ENCODE peak calls at places on chromosomes 12 and 14, in nine cellular contexts. A is activated naive CD4-positive, alpha-beta T cell treated with Interleukin-2 at 50 U/mL for 16 hours; H is AG08395; C is activated CD4-positive, CD25-positive, alpha-beta regulatory T cell; D is cardiac muscle cell; M is activated T-helper 1 cell treated with anti-CD3 and anti-CD28 coated beads, Interleukin-12 subunit alpha, Interleukin-12 subunit beta, Interleukin-2, Interleukin-4 antibody, amounts not matched to agents 30 ng/mL and 10 ng/mL and 1 ng/mL, durations not matched to agents 14 hours and 24 hours and 36 hours; G is amygdala; N is Peyer's patch; V is pons. R is an unnamed sample.

GRCh38 chr14:76697246-76697645 is 64.0 kb upstream of the VASH1 start:
- DNase-seq in G (no peak), D (no peak), C (no peak), H (no peak), A (no peak), N (no peak), M (no peak), V (no peak), R (no peak)

GRCh38 chr14:29016050-29016900 is 249.7 kb downstream of the FOXG1 start:
- DNase-seq in N (no peak), M (no peak), C (no peak), A (no peak), H (peak; percentile 15), V (peak; percentile 9), D (peak; percentile 67), G (no peak), R (no peak)

GRCh38 chr12:5439788-5440300 is 7.9 kb downstream of the NTF3 start:
- DNase-seq in D (no peak), V (no peak), N (no peak), M (no peak), G (no peak), C (no peak), H (no peak), A (no peak), R (no peak)

GRCh38 chr12:75471928-75472865 is 8.4 kb upstream of the GLIPR1 start:
- DNase-seq in C (no peak), G (no peak), H (no peak), V (peak; percentile 69), D (no peak), A (no peak), N (no peak), M (no peak), R (no peak)

GRCh38 chr12:20300457-20300856 is 67.9 kb upstream of the PDE3A start:
- DNase-seq in N (no peak), A (no peak), C (no peak), H (no peak), M (no peak), D (no peak), G (no peak), V (no peak), R (no peak)

GRCh38 chr14:52427460-52427859 is 113.3 kb downstream of the PTGER2 start:
- DNase-seq in N (no peak), V (no peak), D (no peak), A (no peak), G (no peak), H (no peak), C (no peak), M (no peak), R (no peak)

GRCh38 chr14:63752449-63753169 is 24.7 kb upstream of the SGPP1 start:
- DNase-seq in D (peak; percentile 36), C (no peak), G (no peak), V (peak; percentile 64), M (no peak), H (no peak), A (no peak), N (no peak), R (no peak)

GRCh38 chr14:69475194-69475818 is 9.2 kb upstream of the PLEKHD1 start:
- DNase-seq in M (no peak), G (no peak), H (no peak), V (no peak), C (no peak), N (no peak), D (peak; percentile 29), A (no peak), R (no peak)

GRCh38 chr14:102272392-102272791 is 32.6 kb downstream of the MOK start:
- DNase-seq in G (no peak), C (no peak), M (no peak), D (no peak), A (no peak), H (no peak), N (no peak), V (no peak), R (no peak)

GRCh38 chr12:131912526-131913274 is 16.4 kb upstream of the PUS1 start:
- DNase-seq in H (peak; percentile 98), C (no peak), N (no peak), G (no peak), M (no peak), V (no peak), A (no peak), D (peak; percentile 92), R (no peak)

GRCh38 chr12:11174022-11174421 is 3.0 kb downstream of the SMIM10L1 start:
- DNase-seq in M (no peak), N (no peak), A (no peak), D (peak; percentile 27), G (no peak), C (no peak), H (no peak), V (no peak), R (no peak)

GRCh38 chr12:2177751-2178150 is 125.0 kb downstream of the CACNA1C start:
- DNase-seq in C (no peak), N (no peak), G (no peak), A (no peak), H (no peak), D (no peak), V (no peak), M (no peak), R (no peak)

GRCh38 chr14:30115756-30116155 is 188.1 kb upstream of the PRKD1 start:
- DNase-seq in H (no peak), A (no peak), G (no peak), M (no peak), D (no peak), V (no peak), N (no peak), C (no peak), R (no peak)

GRCh38 chr14:99821519-99822165 is 28.4 kb downstream of the EML1 start:
- DNase-seq in H (peak; percentile 72), C (no peak), V (no peak), M (no peak), D (peak; percentile 58), G (no peak), A (no peak), N (no peak), R (no peak)

GRCh38 chr12:129911437-129912049 is 7.7 kb upstream of the TMEM132D start:
- DNase-seq in N (no peak), H (peak; percentile 19), M (peak; percentile 3), G (peak; percentile 29), C (no peak), V (peak; percentile 85), D (peak; percentile 0), A (no peak), R (no peak)

GRCh38 chr12:113674996-113675395 is 203.3 kb upstream of the LHX5 start:
- DNase-seq in H (no peak), D (no peak), M (no peak), A (no peak), N (no peak), G (no peak), C (no peak), V (no peak), R (no peak)

GRCh38 chr14:99724939-99725773 is 41.1 kb downstream of the CYP46A1 start:
- DNase-seq in N (peak; percentile 43), D (no peak), M (no peak), C (no peak), A (no peak), H (no peak), G (no peak), V (no peak), R (peak; percentile 8)

GRCh38 chr14:78022059-78022458 is 148.1 kb upstream of the NRXN3 start:
- DNase-seq in G (no peak), D (peak; percentile 47), V (peak; percentile 11), N (peak; percentile 60), H (peak; percentile 31), C (no peak), M (peak; percentile 31), A (no peak), R (no peak)

GRCh38 chr14:61153436-61153835 is 127.7 kb downstream of the TMEM30B start:
- DNase-seq in C (no peak), D (no peak), V (no peak), N (no peak), A (no peak), G (no peak), M (no peak), H (no peak), R (no peak)

GRCh38 chr12:56591111-56591510 is 39.0 kb downstream of the BAZ2A start:
- DNase-seq in M (no peak), H (no peak), V (no peak), C (no peak), N (no peak), G (no peak), A (no peak), D (no peak), R (no peak)

GRCh38 chr12:20646239-20646827 is 48.8 kb upstream of the SLCO1C1 start:
- DNase-seq in G (no peak), V (peak; percentile 70), N (no peak), M (no peak), C (no peak), H (peak; percentile 58), D (peak; percentile 74), A (no peak), R (no peak)

GRCh38 chr12:68981536-68981935 is 48.6 kb upstream of the CPM start:
- DNase-seq in H (no peak), M (no peak), C (no peak), N (no peak), D (peak; percentile 66), V (no peak), A (no peak), G (no peak), R (no peak)

GRCh38 chr12:71252473-71252872 is 94.7 kb upstream of the TSPAN8 start:
- DNase-seq in V (no peak), N (no peak), A (no peak), G (no peak), D (no peak), H (no peak), C (no peak), M (no peak), R (no peak)

GRCh38 chr14:72521045-72521444 is 372.9 kb downstream of the DPF3 start:
- DNase-seq in D (no peak), A (no peak), G (no peak), V (no peak), C (no peak), N (no peak), M (no peak), H (no peak), R (no peak)

GRCh38 chr12:119804011-119804641 is 73.0 kb downstream of the CIT start:
- DNase-seq in D (peak; percentile 52), A (no peak), N (no peak), V (peak; percentile 80), G (peak; percentile 13), H (peak; percentile 88), C (no peak), M (no peak), R (no peak)

GRCh38 chr12:47745485-47746041 is 13.1 kb downstream of the RAPGEF3 start:
- DNase-seq in H (no peak), G (no peak), C (no peak), D (no peak), A (no peak), M (no peak), V (no peak), N (no peak), R (no peak)

GRCh38 chr12:89451876-89452275 is 72.7 kb downstream of the GALNT4 start:
- DNase-seq in C (no peak), V (no peak), A (no peak), N (no peak), H (peak; percentile 71), G (no peak), M (no peak), D (peak; percentile 90), R (no peak)

GRCh38 chr12:116171549-116171948 is 105.9 kb downstream of the MED13L start:
- DNase-seq in G (no peak), A (no peak), N (no peak), C (no peak), H (no peak), D (peak; percentile 27), V (no peak), M (no peak), R (no peak)

GRCh38 chr14:68949236-68949965 is 29.7 kb downstream of the ACTN1 start:
- DNase-seq in C (no peak), V (no peak), A (no peak), M (no peak), N (no peak), G (no peak), H (no peak), D (no peak), R (no peak)

R was measured in central memory CD8-positive, alpha-beta T cell.